ENCODE peak calls at places on chromosomes 12 and 14, in four cellular contexts. K is RWPE1, C is glutamatergic neuron, R is iPS-NIHi11. B is an unnamed sample.

GRCh38 chr12:23066095-23066494 is 441.1 kb downstream of the ETNK1 start:
- DNase-seq in K (peak; percentile 2), C (no peak), R (no peak), B (no peak)

GRCh38 chr12:47849261-47849660 is 29.6 kb upstream of the HDAC7 start:
- DNase-seq in K (no peak), C (no peak), R (no peak), B (no peak)

GRCh38 chr12:49201595-49202295 is 12.9 kb upstream of the TUBA1A start:
- DNase-seq in K (no peak), C (no peak), R (peak; percentile 29), B (no peak)

GRCh38 chr12:120247621-120248030 is 17.9 kb downstream of the PXN start:
- DNase-seq in K (no peak), C (no peak), R (no peak), B (no peak)

GRCh38 chr14:101395779-101396178 is 165.5 kb upstream of the DIO3 start:
- DNase-seq in K (no peak), C (no peak), R (no peak), B (no peak)

GRCh38 chr12:100927825-100928224 is 133.2 kb downstream of the ANO4 start:
- DNase-seq in K (peak; percentile 58), C (no peak), R (no peak), B (no peak)

GRCh38 chr12:111846016-111846415 is 4.0 kb downstream of the MAPKAPK5 start:
- DNase-seq in K (no peak), C (no peak), R (no peak), B (no peak)

GRCh38 chr12:22672951-22673350 is 48.0 kb downstream of the ETNK1 start:
- DNase-seq in K (no peak), C (no peak), R (no peak), B (no peak)

GRCh38 chr12:57521475-57522018 is 1.1 kb upstream of the MBD6 start:
- DNase-seq in K (no peak), C (peak; percentile 57), R (no peak), B (peak; percentile 72)

GRCh38 chr14:63342381-63342780 is 23.6 kb upstream of the GPHB5 start:
- DNase-seq in K (no peak), C (no peak), R (no peak), B (no peak)

GRCh38 chr12:131959641-131960589 is 10.2 kb downstream of the EP400 start:
- DNase-seq in K (no peak), C (no peak), R (no peak), B (no peak)

GRCh38 chr12:85948340-85948739 is 74.2 kb downstream of the NTS start:
- DNase-seq in K (no peak), C (no peak), R (no peak), B (no peak)

GRCh38 chr14:64387232-64387737 is 868 bp upstream of the MTHFD1 start:
- DNase-seq in K (peak; percentile 20), C (peak; percentile 52), R (peak; percentile 15), B (no peak)

GRCh38 chr12:89663577-89664357 is 44.9 kb downstream of the ATP2B1 start:
- DNase-seq in K (peak; percentile 35), C (no peak), R (no peak), B (no peak)

GRCh38 chr12:41967668-41968649 is 176.7 kb downstream of the GXYLT1 start:
- DNase-seq in K (no peak), C (peak; percentile 27), R (peak; percentile 80), B (peak; percentile 90)

GRCh38 chr14:55448146-55448614 is 7.8 kb upstream of the TBPL2 start:
- DNase-seq in K (peak; percentile 97), C (no peak), R (no peak), B (no peak)

GRCh38 chr14:88140874-88141273 is 135.9 kb downstream of the GPR65 start:
- DNase-seq in K (no peak), C (no peak), R (peak; percentile 39), B (no peak)

GRCh38 chr12:99157946-99158345 is 489.6 kb upstream of the GARIN6 start:
- DNase-seq in K (no peak), C (no peak), R (no peak), B (no peak)

GRCh38 chr12:66036317-66036716 is 94.2 kb downstream of the LLPH start:
- DNase-seq in K (peak; percentile 89), C (no peak), R (peak; percentile 44), B (no peak)

GRCh38 chr14:75711134-75711795 is 50.2 kb downstream of the TTLL5 start:
- DNase-seq in K (peak; percentile 54), C (peak; percentile 39), R (peak; percentile 50), B (peak; percentile 47)

GRCh38 chr14:55160989-55161388 is 30.4 kb downstream of the DLGAP5 start:
- DNase-seq in K (peak; percentile 48), C (no peak), R (no peak), B (no peak)

GRCh38 chr14:53273671-53274072 is 120.5 kb upstream of the DDHD1 start:
- DNase-seq in K (no peak), C (no peak), R (no peak), B (no peak)

GRCh38 chr12:91023326-91024004 is 18.7 kb upstream of the EPYC start:
- DNase-seq in K (peak; percentile 9), C (no peak), R (no peak), B (no peak)

GRCh38 chr12:91899056-91899455 is 246.6 kb downstream of the BTG1 start:
- DNase-seq in K (no peak), C (no peak), R (no peak), B (no peak)

GRCh38 chr14:93892923-93893549 is 34.1 kb upstream of the FAM181A start:
- DNase-seq in K (peak; percentile 56), C (peak; percentile 93), R (peak; percentile 78), B (peak; percentile 91)

GRCh38 chr14:42192659-42193425 is 586.2 kb downstream of the LRFN5 start:
- DNase-seq in K (peak; percentile 48), C (no peak), R (no peak), B (no peak)

GRCh38 chr12:108744021-108744897 is 12.9 kb upstream of the CORO1C start:
- DNase-seq in K (no peak), C (no peak), R (no peak), B (no peak)

GRCh38 chr12:57085999-57086950 is 2.6 kb upstream of the NAB2 start:
- DNase-seq in K (peak; percentile 48), C (no peak), R (peak; percentile 72), B (peak; percentile 88)

GRCh38 chr12:15928870-15929571 is 17.9 kb downstream of the DERA start:
- DNase-seq in K (no peak), C (peak; percentile 31), R (peak; percentile 24), B (peak; percentile 63)

GRCh38 chr14:61186341-61186740 is 94.8 kb downstream of the TMEM30B start:
- DNase-seq in K (no peak), C (no peak), R (no peak), B (no peak)

GRCh38 chr12:123905319-123905925 is 67.2 kb downstream of the CCDC92 start:
- DNase-seq in K (peak; percentile 59), C (peak; percentile 53), R (peak; percentile 68), B (no peak)

GRCh38 chr12:94707892-94708291 is 57.5 kb upstream of the TMCC3 start:
- DNase-seq in K (no peak), C (no peak), R (no peak), B (no peak)

GRCh38 chr12:53096089-53096741 is 1.3 kb upstream of the IGFBP6 start:
- DNase-seq in K (peak; percentile 17), C (no peak), R (peak; percentile 25), B (peak; percentile 74)

GRCh38 chr12:64814432-64814831 is 10.0 kb upstream of the TBC1D30 start:
- DNase-seq in K (no peak), C (no peak), R (no peak), B (no peak)

GRCh38 chr14:68962681-68963080 is 16.4 kb downstream of the ACTN1 start:
- DNase-seq in K (no peak), C (no peak), R (no peak), B (no peak)

GRCh38 chr14:90758959-90759358 is 57.3 kb downstream of the TTC7B start:
- DNase-seq in K (no peak), C (no peak), R (no peak), B (no peak)

GRCh38 chr12:112750971-112751370 is 40.6 kb upstream of the RPH3A start:
- DNase-seq in K (no peak), C (no peak), R (no peak), B (no peak)

GRCh38 chr12:16454481-16454880 is 107.0 kb downstream of the MGST1 start:
- DNase-seq in K (peak; percentile 8), C (no peak), R (no peak), B (no peak)